ENCODE peak calls at places on chromosomes 1 and 21, in seven cellular contexts. S is ascending aorta, R is GM23338, M is OCI-LY7, E is suprapubic skin, N is fibroblast of lung, L is IMR-90. C is an unnamed sample.

GRCh38 chr1:226438007-226438406 is 30.1 kb upstream of the PARP1 start:
- DNase-seq in S (no peak), R (peak; percentile 47), M (no peak), E (no peak), N (no peak), L (no peak), C (no peak)

GRCh38 chr1:107430540-107431228 is 289.8 kb downstream of the NTNG1 start:
- DNase-seq in S (no peak), R (peak; percentile 82), M (peak; percentile 70), E (no peak), N (peak; percentile 42), L (peak; percentile 38), C (peak; percentile 17)

GRCh38 chr1:227125929-227126545 is 185.9 kb downstream of the COQ8A start:
- DNase-seq in S (no peak), R (peak; percentile 51), M (no peak), E (no peak), N (no peak), L (no peak), C (no peak)

GRCh38 chr1:10161121-10161520 is 49.2 kb upstream of the KIF1B start:
- DNase-seq in S (no peak), R (no peak), M (no peak), E (no peak), N (no peak), L (no peak), C (no peak)

GRCh38 chr1:154955039-154955717 is 721 bp downstream of the PBXIP1 start:
- DNase-seq in S (peak; percentile 87), R (peak; percentile 89), M (peak; percentile 93), E (no peak), N (peak; percentile 79), L (peak; percentile 82), C (peak; percentile 42)

GRCh38 chr1:92961896-92962752 is 862 bp upstream of the DIPK1A start:
- DNase-seq in S (no peak), R (peak; percentile 78), M (peak; percentile 93), E (peak; percentile 74), N (peak; percentile 80), L (peak; percentile 38), C (peak; percentile 88)

GRCh38 chr1:206655471-206655882 is 20.1 kb downstream of the DYRK3 start:
- DNase-seq in S (no peak), R (no peak), M (no peak), E (no peak), N (no peak), L (no peak), C (no peak)

GRCh38 chr1:246214708-246215504 is 292.2 kb downstream of the SMYD3 start:
- DNase-seq in S (no peak), R (no peak), M (peak; percentile 19), E (no peak), N (peak; percentile 95), L (peak; percentile 98), C (peak; percentile 19)

GRCh38 chr1:15355968-15356621 is 53.6 kb upstream of the EFHD2 start:
- DNase-seq in S (no peak), R (no peak), M (no peak), E (no peak), N (peak; percentile 93), L (peak; percentile 61), C (peak; percentile 64)

GRCh38 chr1:232431748-232432147 is 198.2 kb downstream of the SIPA1L2 start:
- DNase-seq in S (no peak), R (no peak), M (no peak), E (no peak), N (no peak), L (no peak), C (no peak)

GRCh38 chr1:77664923-77665516 is 17.4 kb downstream of the ZZZ3 start:
- DNase-seq in S (no peak), R (no peak), M (no peak), E (no peak), N (peak; percentile 19), L (no peak), C (no peak)

GRCh38 chr1:43358121-43358745 is 548 bp upstream of the CDC20 start:
- DNase-seq in S (no peak), R (peak; percentile 82), M (peak; percentile 60), E (no peak), N (peak; percentile 52), L (peak; percentile 37), C (peak; percentile 73)

GRCh38 chr1:102185260-102185659 is 188.5 kb upstream of the OLFM3 start:
- DNase-seq in S (no peak), R (no peak), M (no peak), E (no peak), N (no peak), L (no peak), C (no peak)

GRCh38 chr1:165215676-165216075 is 140.8 kb downstream of the LMX1A start:
- DNase-seq in S (no peak), R (no peak), M (no peak), E (no peak), N (no peak), L (no peak), C (no peak)

GRCh38 chr1:22500476-22500875 is 48.8 kb downstream of the ZBTB40 start:
- DNase-seq in S (no peak), R (no peak), M (no peak), E (no peak), N (peak; percentile 72), L (peak; percentile 59), C (peak; percentile 60)

GRCh38 chr1:181148636-181149035 is 60.1 kb downstream of the IER5 start:
- DNase-seq in S (no peak), R (no peak), M (no peak), E (peak; percentile 24), N (no peak), L (no peak), C (peak; percentile 60)

GRCh38 chr21:21439761-21440160 is 441.6 kb downstream of the NCAM2 start:
- DNase-seq in S (no peak), R (no peak), M (no peak), E (no peak), N (peak; percentile 9), L (peak; percentile 36), C (no peak)

DNA sequence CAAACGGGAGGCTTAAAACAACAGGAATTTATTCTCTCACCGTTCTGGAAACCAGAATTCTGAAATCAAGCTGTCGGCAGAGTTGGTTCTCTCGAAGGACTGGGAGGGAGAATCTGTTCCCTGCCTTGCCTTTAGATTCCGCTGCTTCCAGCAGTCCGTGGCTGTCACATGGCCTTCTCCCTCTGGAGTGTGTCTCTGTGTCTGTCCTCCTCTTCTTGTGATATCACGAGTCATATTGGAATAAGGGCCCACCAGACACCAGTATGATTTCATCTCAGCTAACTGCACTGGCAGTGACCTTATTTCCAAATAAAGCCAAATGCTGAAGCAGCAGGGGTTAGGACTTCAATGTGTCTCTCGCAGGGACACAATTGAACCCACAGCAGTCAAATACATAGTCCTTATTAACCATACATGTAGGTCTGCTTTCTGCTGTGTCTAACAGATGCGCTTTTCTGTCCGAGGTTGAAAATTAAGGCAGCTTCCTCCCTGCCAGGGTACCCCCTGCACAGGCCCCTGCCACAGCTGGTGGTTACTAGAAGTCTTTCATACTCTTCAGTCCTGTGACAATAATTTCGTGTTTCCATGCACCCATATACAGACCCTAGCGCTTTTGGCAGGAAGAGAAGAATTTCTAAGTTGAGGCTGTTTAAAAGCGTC is 182.0 kb downstream of the ETS2 start:
- DNase-seq in S (no peak), R (no peak), M (no peak), E (no peak), N (no peak), L (no peak), C (no peak)
- H3K4me1 ChIP-seq in S (peaks cover 27% of the 10 kb centered on the region), R (peaks cover 35% of the 10 kb centered on the region), M (no peaks in the 10 kb centered on the region), E (peaks cover 87% of the 10 kb centered on the region), N (peaks cover 52% of the 10 kb centered on the region), L (peaks cover 42% of the 10 kb centered on the region), C (peaks cover 30% of the 10 kb centered on the region)

DNA sequence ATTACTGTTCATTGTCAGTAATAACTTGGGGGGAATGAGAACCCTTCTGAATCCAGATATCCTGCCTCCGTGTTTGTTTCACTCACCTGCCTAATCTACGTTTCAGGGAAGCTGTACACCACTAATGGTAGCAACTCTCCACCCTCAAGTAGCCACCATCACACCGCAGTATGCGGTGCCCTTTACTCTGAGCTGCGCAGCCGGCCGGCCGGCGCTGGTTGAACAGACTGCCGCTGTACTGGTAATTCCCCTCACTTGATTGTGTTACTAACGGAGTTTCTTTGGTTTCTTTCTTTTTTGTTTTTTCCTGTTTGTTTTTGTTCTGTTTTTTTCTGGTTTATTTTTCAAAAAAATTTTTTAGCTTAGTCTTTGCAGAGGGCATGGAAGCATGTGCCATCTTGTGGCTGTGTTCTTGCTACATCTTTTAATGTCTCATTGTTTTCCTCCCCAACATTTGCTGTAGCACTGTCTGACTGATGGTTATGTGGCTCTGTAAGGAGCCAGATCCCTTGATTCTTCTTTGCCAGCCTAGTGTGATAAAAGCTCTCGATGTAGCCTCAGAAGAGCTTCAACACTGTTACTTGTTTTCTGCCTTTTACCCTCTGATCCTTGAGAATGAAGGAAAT is 15.9 kb upstream of the OLFML3 start:
- DNase-seq in S (no peak), R (peak; percentile 11), M (peak; percentile 31), E (no peak), N (no peak), L (peak; percentile 14), C (no peak)
- TF ChIP-seq CTCF in S (no peak), R (peak; percentile 45), M (peak; percentile 66), E (no peak), N (peak; percentile 11), L (peak; percentile 25), C (peak; percentile 45)

DNA sequence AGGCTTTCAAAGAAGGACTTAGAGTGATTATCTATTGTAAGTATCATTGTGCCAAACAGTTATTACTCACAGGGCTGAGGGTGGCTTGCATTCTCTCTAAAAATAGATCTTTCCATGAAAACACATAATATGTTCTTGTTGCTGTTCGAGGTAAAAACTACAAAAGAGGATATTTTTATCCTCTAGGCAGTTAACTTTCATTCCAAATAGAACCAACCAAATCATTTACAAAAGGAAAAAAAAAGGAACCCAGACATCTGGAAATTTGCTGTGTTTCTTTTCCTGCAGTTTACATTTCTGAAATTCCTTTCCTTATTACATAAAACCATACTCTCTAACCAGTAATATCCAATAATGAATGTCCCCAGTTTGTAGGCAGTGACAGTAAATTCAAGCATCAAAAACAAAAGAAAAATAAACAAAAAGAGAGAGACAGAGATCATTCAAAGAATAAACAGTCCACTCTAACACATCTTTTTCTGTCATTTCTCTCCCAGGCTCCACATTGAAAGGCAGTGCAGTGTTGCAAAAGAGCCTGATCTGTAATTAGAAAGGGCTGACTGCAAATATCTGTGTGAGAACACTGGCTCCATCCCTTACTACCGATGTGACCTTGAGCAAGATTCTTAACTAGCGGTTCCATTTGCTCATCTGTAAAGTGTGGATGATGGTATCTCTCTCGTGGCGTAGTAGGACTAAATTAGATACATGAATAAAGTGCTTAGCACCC is 27.1 kb upstream of the SLC44A3 start:
- DNase-seq in S (no peak), R (no peak), M (no peak), E (no peak), N (peak; percentile 91), L (peak; percentile 79), C (no peak)
- H3K27ac ChIP-seq in S (peak overlapping the region; percentile 84), R (no peak overlapping the region), M (no peak overlapping the region), E (peak overlapping the region; percentile 75), N (peak overlapping the region; percentile 74), L (peak overlapping the region; percentile 83), C (peak overlapping the region; percentile 18)

GRCh38 chr1:46030074-46030870 is 102.2 kb downstream of the PIK3R3 start:
- DNase-seq in S (no peak), R (no peak), M (no peak), E (no peak), N (no peak), L (no peak), C (no peak)

GRCh38 chr1:46027788-46028573 is 104.4 kb downstream of the PIK3R3 start:
- DNase-seq in S (no peak), R (no peak), M (no peak), E (no peak), N (no peak), L (no peak), C (no peak)

GRCh38 chr1:46030876-46031660 is 101.4 kb downstream of the PIK3R3 start:
- DNase-seq in S (no peak), R (no peak), M (no peak), E (no peak), N (no peak), L (no peak), C (no peak)

GRCh38 chr1:46021046-46021822 is 111.2 kb downstream of the PIK3R3 start:
- DNase-seq in S (no peak), R (no peak), M (no peak), E (no peak), N (no peak), L (no peak), C (no peak)

GRCh38 chr1:46026531-46026930 is 105.9 kb downstream of the PIK3R3 start:
- DNase-seq in S (no peak), R (no peak), M (no peak), E (no peak), N (no peak), L (no peak), C (no peak)
- H3K4me1 ChIP-seq in S (no peaks in the 10 kb centered on the region), R (no peaks in the 10 kb centered on the region), M (no peaks in the 10 kb centered on the region), E (no peaks in the 10 kb centered on the region), N (no peaks in the 10 kb centered on the region), L (no peaks in the 10 kb centered on the region), C (no peaks in the 10 kb centered on the region)